ENCODE peak calls at places on chromosomes 5 and 9, in seven cellular contexts. One of them, this sample, is unnamed.

GRCh38 chr5:177446184-177447065 is at the start of gene PRR7:
- DNase-seq in iris pigment epithelial cell: peak
- DNase-seq in fibroblast of lung: peak
- DNase-seq in kidney epithelial cell: no peak
- DNase-seq in left ventricle myocardium inferior: peak
- DNase-seq in NCI-H774: peak
- DNase-seq in naive thymus-derived CD8-positive, alpha-beta T cell: peak
- DNase-seq in this sample: peak

GRCh38 chr9:2271426-2271825 is 256.3 kb downstream of the SMARCA2 start:
- DNase-seq in iris pigment epithelial cell: peak
- DNase-seq in fibroblast of lung: peak
- DNase-seq in kidney epithelial cell: no peak
- DNase-seq in left ventricle myocardium inferior: peak
- DNase-seq in NCI-H774: no peak
- DNase-seq in naive thymus-derived CD8-positive, alpha-beta T cell: no peak
- DNase-seq in this sample: no peak

GRCh38 chr5:29143266-29143665 is 2050.2 kb upstream of the CDH6 start:
- DNase-seq in iris pigment epithelial cell: no peak
- DNase-seq in fibroblast of lung: no peak
- DNase-seq in kidney epithelial cell: no peak
- DNase-seq in left ventricle myocardium inferior: no peak
- DNase-seq in NCI-H774: no peak
- DNase-seq in naive thymus-derived CD8-positive, alpha-beta T cell: no peak
- DNase-seq in this sample: no peak

GRCh38 chr5:38559427-38559826 is 3.0 kb upstream of the LIFR start:
- DNase-seq in iris pigment epithelial cell: peak
- DNase-seq in fibroblast of lung: no peak
- DNase-seq in kidney epithelial cell: no peak
- DNase-seq in left ventricle myocardium inferior: no peak
- DNase-seq in NCI-H774: no peak
- DNase-seq in naive thymus-derived CD8-positive, alpha-beta T cell: no peak
- DNase-seq in this sample: no peak

GRCh38 chr9:110767559-110768063 is 99.0 kb downstream of the MUSK start:
- DNase-seq in iris pigment epithelial cell: peak
- DNase-seq in fibroblast of lung: peak
- DNase-seq in kidney epithelial cell: no peak
- DNase-seq in left ventricle myocardium inferior: peak
- DNase-seq in NCI-H774: no peak
- DNase-seq in naive thymus-derived CD8-positive, alpha-beta T cell: no peak
- DNase-seq in this sample: no peak

GRCh38 chr9:98801562-98801961 is 5.2 kb upstream of the ANKS6 start:
- DNase-seq in iris pigment epithelial cell: no peak
- DNase-seq in fibroblast of lung: no peak
- DNase-seq in kidney epithelial cell: no peak
- DNase-seq in left ventricle myocardium inferior: no peak
- DNase-seq in NCI-H774: no peak
- DNase-seq in naive thymus-derived CD8-positive, alpha-beta T cell: no peak
- DNase-seq in this sample: no peak

GRCh38 chr5:134226441-134227192 is 744 bp upstream of the PPP2CA start:
- DNase-seq in iris pigment epithelial cell: peak
- DNase-seq in fibroblast of lung: peak
- DNase-seq in kidney epithelial cell: no peak
- DNase-seq in left ventricle myocardium inferior: no peak
- DNase-seq in NCI-H774: peak
- DNase-seq in naive thymus-derived CD8-positive, alpha-beta T cell: no peak
- DNase-seq in this sample: peak

GRCh38 chr5:77322406-77322805 is 111.9 kb downstream of the PDE8B start:
- DNase-seq in iris pigment epithelial cell: no peak
- DNase-seq in fibroblast of lung: no peak
- DNase-seq in kidney epithelial cell: no peak
- DNase-seq in left ventricle myocardium inferior: no peak
- DNase-seq in NCI-H774: no peak
- DNase-seq in naive thymus-derived CD8-positive, alpha-beta T cell: no peak
- DNase-seq in this sample: no peak

GRCh38 chr5:37847978-37848425 is 8.2 kb upstream of the GDNF start:
- DNase-seq in iris pigment epithelial cell: peak
- DNase-seq in fibroblast of lung: peak
- DNase-seq in kidney epithelial cell: no peak
- DNase-seq in left ventricle myocardium inferior: no peak
- DNase-seq in NCI-H774: peak
- DNase-seq in naive thymus-derived CD8-positive, alpha-beta T cell: no peak
- DNase-seq in this sample: peak

GRCh38 chr5:139422307-139422893 is 16.9 kb downstream of the DNAJC18 start:
- DNase-seq in iris pigment epithelial cell: peak
- DNase-seq in fibroblast of lung: peak
- DNase-seq in kidney epithelial cell: peak
- DNase-seq in left ventricle myocardium inferior: no peak
- DNase-seq in NCI-H774: peak
- DNase-seq in naive thymus-derived CD8-positive, alpha-beta T cell: peak
- DNase-seq in this sample: peak

GRCh38 chr5:171705036-171705435 is 80.6 kb upstream of the SMIM23 start:
- DNase-seq in iris pigment epithelial cell: no peak
- DNase-seq in fibroblast of lung: no peak
- DNase-seq in kidney epithelial cell: no peak
- DNase-seq in left ventricle myocardium inferior: no peak
- DNase-seq in NCI-H774: no peak
- DNase-seq in naive thymus-derived CD8-positive, alpha-beta T cell: no peak
- DNase-seq in this sample: no peak

GRCh38 chr9:101419863-101420262 is 15.7 kb downstream of the ALDOB start:
- DNase-seq in iris pigment epithelial cell: no peak
- DNase-seq in fibroblast of lung: no peak
- DNase-seq in kidney epithelial cell: no peak
- DNase-seq in left ventricle myocardium inferior: no peak
- DNase-seq in NCI-H774: no peak
- DNase-seq in naive thymus-derived CD8-positive, alpha-beta T cell: no peak
- DNase-seq in this sample: no peak

GRCh38 chr9:136103651-136104487 is 8.8 kb upstream of the NACC2 start:
- DNase-seq in iris pigment epithelial cell: no peak
- DNase-seq in fibroblast of lung: no peak
- DNase-seq in kidney epithelial cell: no peak
- DNase-seq in left ventricle myocardium inferior: no peak
- DNase-seq in NCI-H774: peak
- DNase-seq in naive thymus-derived CD8-positive, alpha-beta T cell: no peak
- DNase-seq in this sample: peak

GRCh38 chr5:157858527-157859226 is at the start of gene CLINT1:
- DNase-seq in iris pigment epithelial cell: peak
- DNase-seq in fibroblast of lung: peak
- DNase-seq in kidney epithelial cell: peak
- DNase-seq in left ventricle myocardium inferior: peak
- DNase-seq in NCI-H774: peak
- DNase-seq in naive thymus-derived CD8-positive, alpha-beta T cell: peak
- DNase-seq in this sample: peak

GRCh38 chr9:111678293-111678692 is 16.9 kb downstream of the GNG10 start:
- DNase-seq in iris pigment epithelial cell: no peak
- DNase-seq in fibroblast of lung: no peak
- DNase-seq in kidney epithelial cell: no peak
- DNase-seq in left ventricle myocardium inferior: no peak
- DNase-seq in NCI-H774: no peak
- DNase-seq in naive thymus-derived CD8-positive, alpha-beta T cell: no peak
- DNase-seq in this sample: no peak

GRCh38 chr5:51279983-51280382 is 103.3 kb upstream of the ISL1 start:
- DNase-seq in iris pigment epithelial cell: no peak
- DNase-seq in fibroblast of lung: no peak
- DNase-seq in kidney epithelial cell: no peak
- DNase-seq in left ventricle myocardium inferior: no peak
- DNase-seq in NCI-H774: no peak
- DNase-seq in naive thymus-derived CD8-positive, alpha-beta T cell: no peak
- DNase-seq in this sample: no peak